ENCODE peak calls at places on chromosomes 12 and 14, in four cellular contexts. X is activated CD8-positive, alpha-beta T cell treated with anti-CD3 and anti-CD28 coated beads for 36 hours; S is stomach; Q is heart left ventricle. U is an unnamed sample.

GRCh38 chr14:75147423-75148071 is 20.7 kb upstream of the NEK9 start:
- DNase-seq in X (peak; percentile 47), S (peak; percentile 69), Q (peak; percentile 66), U (peak; percentile 38)

GRCh38 chr12:57166971-57167371 is 19.6 kb upstream of the LRP1-AS start:
- DNase-seq in X (peak; percentile 60), S (no peak), Q (no peak), U (peak; percentile 88)

GRCh38 chr14:90368946-90369721 is 27.7 kb upstream of the CALM1 start:
- DNase-seq in X (no peak), S (no peak), Q (no peak), U (peak; percentile 21)

GRCh38 chr14:91321131-91321530 is 76.6 kb upstream of the GPR68 start:
- DNase-seq in X (no peak), S (no peak), Q (no peak), U (no peak)

GRCh38 chr12:122982494-122982850 is 2.0 kb downstream of the ARL6IP4 start:
- DNase-seq in X (no peak), S (no peak), Q (no peak), U (no peak)

GRCh38 chr14:63203618-63204406 is 431 bp upstream of the RHOJ start:
- DNase-seq in X (no peak), S (peak; percentile 47), Q (peak; percentile 89), U (peak; percentile 46)

GRCh38 chr12:82862069-82862841 is 175.5 kb downstream of the TMTC2 start:
- DNase-seq in X (no peak), S (no peak), Q (no peak), U (no peak)

GRCh38 chr14:52918486-52918885 is 32.4 kb downstream of the FERMT2 start:
- DNase-seq in X (peak; percentile 43), S (no peak), Q (no peak), U (peak; percentile 62)

GRCh38 chr14:60981626-60982455 is 796 bp downstream of the SLC38A6 start:
- DNase-seq in X (peak; percentile 17), S (no peak), Q (no peak), U (peak; percentile 62)

GRCh38 chr12:94198872-94199271 is 50.5 kb downstream of the PLXNC1 start:
- DNase-seq in X (no peak), S (no peak), Q (no peak), U (no peak)

GRCh38 chr12:75995691-75996090 is 35.9 kb downstream of the PHLDA1 start:
- DNase-seq in X (no peak), S (no peak), Q (no peak), U (no peak)

GRCh38 chr12:66241061-66242043 is 52.3 kb downstream of the IRAK3 start:
- DNase-seq in X (no peak), S (no peak), Q (no peak), U (peak; percentile 76)

GRCh38 chr12:100741084-100741711 is 53.4 kb upstream of the ANO4 start:
- DNase-seq in X (no peak), S (no peak), Q (no peak), U (peak; percentile 37)

GRCh38 chr14:41913398-41913797 is 306.7 kb downstream of the LRFN5 start:
- DNase-seq in X (no peak), S (no peak), Q (no peak), U (no peak)

GRCh38 chr12:46901464-46902205 is 75.8 kb upstream of the SLC38A4 start:
- DNase-seq in X (no peak), S (no peak), Q (no peak), U (no peak)

GRCh38 chr12:43210437-43211197 is 341.4 kb downstream of the ADAMTS20 start:
- DNase-seq in X (no peak), S (no peak), Q (no peak), U (peak; percentile 45)

GRCh38 chr12:57244306-57244696 is 6.7 kb downstream of the STAC3 start:
- DNase-seq in X (no peak), S (no peak), Q (no peak), U (no peak)

GRCh38 chr14:94170151-94170550 is 4.0 kb upstream of the PPP4R4 start:
- DNase-seq in X (no peak), S (no peak), Q (no peak), U (no peak)

GRCh38 chr12:51832708-51833107 is 15.8 kb downstream of the FIGNL2 start:
- DNase-seq in X (no peak), S (no peak), Q (no peak), U (no peak)

GRCh38 chr12:51048601-51049369 is 658 bp downstream of the LETMD1 start:
- DNase-seq in X (no peak), S (no peak), Q (no peak), U (peak; percentile 16)

GRCh38 chr12:43638786-43639185 is 86.8 kb upstream of the ADAMTS20 start:
- DNase-seq in X (no peak), S (no peak), Q (no peak), U (no peak)

GRCh38 chr12:15982071-15982470 is 70.9 kb downstream of the DERA start:
- DNase-seq in X (no peak), S (no peak), Q (no peak), U (no peak)

GRCh38 chr12:58967551-58967950 is 47.2 kb upstream of the LRIG3 start:
- DNase-seq in X (no peak), S (no peak), Q (no peak), U (peak; percentile 22)

GRCh38 chr12:48868446-48868845 is 2.8 kb upstream of the RND1 start:
- DNase-seq in X (no peak), S (no peak), Q (no peak), U (no peak)

GRCh38 chr14:101179691-101180211 is 276.2 kb upstream of the RTL1 start:
- DNase-seq in X (no peak), S (no peak), Q (no peak), U (no peak)

GRCh38 chr14:42869681-42870080 is 1263.0 kb downstream of the LRFN5 start:
- DNase-seq in X (no peak), S (no peak), Q (no peak), U (no peak)

GRCh38 chr14:67187826-67188225 is 1.4 kb upstream of the GARIN2 start:
- DNase-seq in X (no peak), S (peak; percentile 69), Q (no peak), U (peak; percentile 85)

GRCh38 chr14:71143391-71144290 is 236.4 kb downstream of the PCNX1 start:
- DNase-seq in X (peak; percentile 88), S (no peak), Q (no peak), U (peak; percentile 90)

GRCh38 chr12:19239616-19240234 is 110.2 kb downstream of the PLEKHA5 start:
- DNase-seq in X (no peak), S (no peak), Q (no peak), U (peak; percentile 15)

GRCh38 chr14:53509845-53510244 is 356.7 kb upstream of the DDHD1 start:
- DNase-seq in X (no peak), S (no peak), Q (no peak), U (peak; percentile 93)

GRCh38 chr12:128652136-128652751 is 171.5 kb downstream of the SLC15A4 start:
- DNase-seq in X (no peak), S (no peak), Q (no peak), U (no peak)

GRCh38 chr14:26199599-26200370 is 398.0 kb downstream of the NOVA1 start:
- DNase-seq in X (no peak), S (no peak), Q (no peak), U (peak; percentile 4)

GRCh38 chr14:94143711-94144110 is 14.3 kb upstream of the IFI27L2 start:
- DNase-seq in X (no peak), S (no peak), Q (no peak), U (no peak)

GRCh38 chr12:79690606-79691298 is at the start of gene PAWR:
- DNase-seq in X (peak; percentile 41), S (peak; percentile 83), Q (peak; percentile 63), U (peak; percentile 86)

GRCh38 chr14:85519661-85520305 is 10.2 kb upstream of the FLRT2 start:
- DNase-seq in X (no peak), S (no peak), Q (no peak), U (no peak)

GRCh38 chr12:128801879-128802391 is 21.8 kb downstream of the SLC15A4 start:
- DNase-seq in X (no peak), S (no peak), Q (no peak), U (peak; percentile 34)

DNA sequence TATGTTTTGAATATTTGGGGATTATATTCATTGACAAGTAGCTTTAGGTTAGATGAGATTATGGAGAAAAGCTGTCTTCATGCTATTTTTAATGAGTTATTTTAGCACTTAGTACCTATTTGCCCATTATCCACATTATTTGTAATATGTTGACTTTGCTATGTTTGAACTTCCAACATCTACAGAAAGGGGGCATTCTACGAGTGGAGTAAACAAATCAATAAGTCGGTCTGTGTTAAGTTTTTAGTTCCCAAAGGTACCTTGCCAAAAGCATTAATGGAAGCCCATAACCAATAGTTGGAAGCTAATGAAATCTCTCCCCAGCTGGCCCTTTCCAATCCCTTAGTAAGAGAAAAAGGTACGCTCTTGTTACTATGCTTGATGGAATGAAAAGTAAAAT is 250.0 kb upstream of the E2F7 start:
- DNase-seq in X (no peak), S (no peak), Q (no peak), U (no peak)
- TF ChIP-seq CTCF in X (no peak), S (no peak), Q (no peak), U (no peak)

GRCh38 chr14:87205811-87206210 is 787.2 kb downstream of the GALC start:
- DNase-seq in X (no peak), S (no peak), Q (no peak), U (no peak)
- TF ChIP-seq CTCF in X (no peak), S (no peak), Q (no peak), U (no peak)

GRCh38 chr12:124694846-124695497 is 127.6 kb upstream of the NCOR2 start:
- DNase-seq in X (no peak), S (no peak), Q (peak; percentile 81), U (peak; percentile 77)
- TF ChIP-seq CTCF in X (no peak), S (no peak), Q (no peak), U (no peak)

GRCh38 chr14:58465425-58465824 is 37.9 kb downstream of the KIAA0586 start:
- DNase-seq in X (no peak), S (no peak), Q (no peak), U (peak; percentile 34)

GRCh38 chr14:58466459-58466858 is 38.9 kb downstream of the KIAA0586 start:
- DNase-seq in X (no peak), S (no peak), Q (no peak), U (no peak)

GRCh38 chr14:58464652-58465051 is 37.1 kb downstream of the KIAA0586 start:
- DNase-seq in X (no peak), S (no peak), Q (no peak), U (no peak)

GRCh38 chr14:58469309-58469708 is 41.8 kb downstream of the KIAA0586 start:
- DNase-seq in X (no peak), S (no peak), Q (no peak), U (no peak)

DNA sequence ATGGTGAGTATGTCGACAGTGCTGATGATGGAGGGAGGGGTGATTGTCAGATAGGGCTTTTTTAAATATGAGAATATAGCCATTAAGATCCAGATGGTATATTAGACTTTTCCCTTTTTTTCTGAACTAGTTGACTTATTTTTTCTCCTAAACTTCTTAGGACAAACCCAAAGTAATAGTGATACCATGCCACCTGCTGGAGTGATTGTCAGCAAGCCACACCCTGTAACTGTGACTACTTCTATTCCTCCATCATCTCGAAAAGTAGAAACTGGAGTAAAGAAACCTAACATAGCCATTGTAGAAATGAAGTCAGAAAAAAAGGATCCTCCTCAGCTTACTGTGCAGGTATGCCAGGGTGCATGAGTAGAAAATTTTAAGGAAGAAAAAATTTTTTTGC is 40.1 kb downstream of the KIAA0586 start:
- DNase-seq in X (no peak), S (no peak), Q (no peak), U (no peak)
- TF ChIP-seq CTCF in X (no peak), S (no peak), Q (no peak), U (no peak)

DNA sequence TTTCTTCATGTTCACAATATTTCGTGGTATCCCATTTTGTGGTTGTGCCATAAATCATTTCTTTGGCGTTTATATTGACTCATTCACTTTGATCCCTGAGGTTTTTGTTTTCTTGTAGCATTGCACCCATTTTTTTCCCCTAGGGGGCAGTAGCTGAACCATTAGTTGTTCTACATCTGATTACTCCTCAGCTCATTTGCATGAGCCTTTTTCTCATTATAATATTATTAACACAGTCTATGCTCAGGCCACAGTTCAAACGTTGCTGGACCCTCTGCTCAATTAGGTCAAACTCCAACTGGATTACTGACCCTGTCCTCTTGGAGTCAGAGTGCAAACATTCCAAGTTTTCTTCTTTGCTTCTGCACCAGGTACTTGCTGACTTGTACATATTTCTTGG is 475.4 kb upstream of the SEL1L start:
- DNase-seq in X (peak; percentile 3), S (no peak), Q (no peak), U (peak; percentile 35)
- TF ChIP-seq CTCF in X (peak; percentile 51), S (no peak), Q (no peak), U (peak; percentile 26)